ENCODE peak calls at places on chromosomes 16 and 17, in four cellular contexts. C, A, V and G are unnamed samples.

GRCh38 chr17:44004761-44005526 is 522 bp downstream of the NAGS start:
- DNase-seq in C (no peak), A (no peak), V (no peak), G (no peak)

GRCh38 chr17:8577868-8578267 is 52.7 kb downstream of the MYH10 start:
- DNase-seq in A (no peak), C (no peak), V (no peak), G (no peak)

GRCh38 chr16:87847785-87848675 is 21.3 kb downstream of the SLC7A5 start:
- DNase-seq in A (no peak), C (no peak), V (no peak), G (no peak)

GRCh38 chr17:63844293-63844672 is 1.8 kb upstream of the SMARCD2 start:
- DNase-seq in A (no peak), V (no peak), C (no peak), G (no peak)

GRCh38 chr17:4230142-4230541 is 33.6 kb downstream of the ANKFY1 start:
- DNase-seq in A (peak), V (no peak), C (no peak), G (peak)

GRCh38 chr16:30030841-30031413 is at the start of gene TLCD3B:
- DNase-seq in A (no peak), C (no peak), V (no peak), G (no peak)

GRCh38 chr17:57077000-57077399 is 8.0 kb upstream of the AKAP1 start:
- DNase-seq in C (no peak), V (no peak), A (no peak), G (no peak)

GRCh38 chr16:4179020-4179419 is 62.8 kb upstream of the ADCY9 start:
- DNase-seq in C (no peak), V (no peak), A (no peak), G (peak)

GRCh38 chr17:1413281-1413791 is 13.3 kb upstream of the YWHAE start:
- DNase-seq in V (no peak), A (peak), C (peak), G (peak)

GRCh38 chr16:86029131-86029741 is 130.3 kb downstream of the IRF8 start:
- DNase-seq in C (no peak), V (no peak), A (peak), G (no peak)

GRCh38 chr16:66594739-66595138 is 9.8 kb upstream of the CMTM3 start:
- DNase-seq in A (no peak), V (no peak), C (no peak), G (no peak)